ENCODE peak calls at places on chromosomes 4 and X, in five cellular contexts. J is stimulated activated CD8-positive, alpha-beta memory T cell treated with anti-CD3 and anti-CD28 coated beads, Interleukin-15, amount 100 ng/mL, for 1 hour; B is lung microvascular endothelial cell; P is head of caudate nucleus; M is NCI-H2081. F is an unnamed sample.

GRCh38 chrX:30941898-30942297 is 52.8 kb upstream of the TAB3 start:
- DNase-seq in J (no peak), P (no peak), M (no peak), B (no peak), F (no peak)

GRCh38 chr4:2264481-2265041 is 2.7 kb upstream of the MXD4 start:
- DNase-seq in M (peak), P (no peak), J (no peak), B (no peak), F (no peak)

GRCh38 chr4:187174749-187175148 is 451.1 kb upstream of the FAT1 start:
- DNase-seq in P (no peak), M (no peak), J (no peak), B (no peak), F (no peak)

GRCh38 chr4:112002301-112002700 is 143.0 kb upstream of the FAM241A start:
- DNase-seq in J (no peak), P (no peak), B (no peak), M (peak), F (peak)

GRCh38 chr4:61200991-61201526 is 933 bp downstream of the ADGRL3 start:
- DNase-seq in J (no peak), B (no peak), M (peak), P (peak), F (no peak)

GRCh38 chrX:106672527-106672926 is 54.0 kb upstream of the RNF128 start:
- DNase-seq in M (no peak), J (no peak), P (no peak), B (no peak), F (no peak)

GRCh38 chr4:10095296-10095991 is 21.2 kb downstream of the WDR1 start:
- DNase-seq in P (no peak), M (no peak), J (no peak), B (no peak), F (no peak)

GRCh38 chrX:36908801-36909403 is 99.3 kb upstream of the FAM47C start:
- DNase-seq in B (peak), P (no peak), M (peak), J (no peak), F (no peak)

GRCh38 chrX:103396186-103396585 is 19.8 kb downstream of the BEX3 start:
- DNase-seq in B (no peak), P (no peak), M (no peak), J (no peak), F (no peak)

GRCh38 chr4:150960079-150960478 is 55.0 kb downstream of the LRBA start:
- DNase-seq in M (peak), B (peak), J (no peak), P (no peak), F (no peak)

GRCh38 chr4:155474758-155475157 is 98.0 kb upstream of the MAP9 start:
- DNase-seq in P (no peak), J (no peak), B (peak), M (no peak), F (no peak)

GRCh38 chrX:46279214-46279924 is 265.9 kb downstream of the ZNF674 start:
- DNase-seq in B (no peak), M (no peak), J (no peak), P (no peak), F (no peak)

GRCh38 chrX:125757794-125758564 is 408.1 kb downstream of the DCAF12L2 start:
- DNase-seq in P (no peak), J (no peak), M (no peak), B (no peak), F (no peak)